ENCODE peak calls at places on chromosomes 2 and 18, in seven cellular contexts. X is CD4-positive, alpha-beta T cell; C is substantia nigra; A is NCI-H748 treated with DMSO at 0.1 percent for 48 hours; D is NCI-H2081 treated with DMSO at 0.1 percent for 48 hours; P is stimulated activated CD4-positive, alpha-beta T cell treated with anti-CD3 and anti-CD28 coated beads, Interleukin-2, amount 100 ng/mL, for 48 hours; V is GM04504. F is an unnamed sample.

GRCh38 chr2:232928564-232929302 is 58.7 kb downstream of the SNORC start:
- DNase-seq in V (no peak), P (no peak), A (peak; percentile 11), X (no peak), D (no peak), C (no peak), F (no peak)

GRCh38 chr2:228378696-228379425 is 197.4 kb upstream of the SPHKAP start:
- DNase-seq in C (no peak), V (no peak), P (no peak), D (no peak), A (no peak), X (no peak), F (no peak)

GRCh38 chr2:72028351-72028995 is 119.2 kb downstream of the CYP26B1 start:
- DNase-seq in D (no peak), P (no peak), A (no peak), V (no peak), X (no peak), C (no peak), F (no peak)

GRCh38 chr18:54777118-54777791 is 51.0 kb upstream of the RAB27B start:
- DNase-seq in X (no peak), P (no peak), A (no peak), D (no peak), C (no peak), V (no peak), F (no peak)

GRCh38 chr2:229137623-229138022 is 133.5 kb downstream of the PID1 start:
- DNase-seq in C (no peak), X (no peak), A (peak; percentile 55), D (peak; percentile 33), V (no peak), P (no peak), F (no peak)

GRCh38 chr18:10020176-10020575 is 106.4 kb downstream of the VAPA start:
- DNase-seq in V (no peak), P (no peak), X (no peak), C (no peak), A (peak; percentile 98), D (peak; percentile 82), F (no peak)

GRCh38 chr2:148253716-148254115 is 232.8 kb downstream of the MBD5 start:
- DNase-seq in D (no peak), C (no peak), X (no peak), P (no peak), V (no peak), A (no peak), F (no peak)

GRCh38 chr2:164388511-164388910 is 232.8 kb downstream of the GRB14 start:
- DNase-seq in C (no peak), A (no peak), P (no peak), V (peak; percentile 38), X (no peak), D (no peak), F (no peak)

GRCh38 chr2:134399096-134399495 is 145.2 kb downstream of the MGAT5 start:
- DNase-seq in P (no peak), A (no peak), V (no peak), C (no peak), D (no peak), X (no peak), F (no peak)

GRCh38 chr2:157327621-157328102 is 2.0 kb upstream of the ERMN start:
- DNase-seq in C (peak; percentile 91), X (peak; percentile 82), V (peak; percentile 70), A (peak; percentile 56), P (peak; percentile 93), D (peak; percentile 19), F (peak; percentile 8)

GRCh38 chr2:156343940-156344301 is 11.4 kb upstream of the NR4A2 start:
- DNase-seq in D (no peak), V (no peak), X (no peak), P (no peak), A (no peak), C (no peak), F (no peak)

GRCh38 chr18:7598167-7599062 is 31.3 kb downstream of the PTPRM start:
- DNase-seq in A (no peak), X (no peak), D (no peak), V (no peak), C (no peak), P (no peak), F (no peak)

GRCh38 chr2:46887028-46887885 is 28.3 kb downstream of the MCFD2 start:
- DNase-seq in X (no peak), D (no peak), C (no peak), P (no peak), A (no peak), V (no peak), F (no peak)

GRCh38 chr18:65941482-65941881 is 190.7 kb downstream of the CDH7 start:
- DNase-seq in V (no peak), X (no peak), A (no peak), C (no peak), P (no peak), D (no peak), F (no peak)

GRCh38 chr2:222179592-222179991 is 119.2 kb downstream of the PAX3 start:
- DNase-seq in D (no peak), A (peak; percentile 83), P (no peak), C (no peak), V (no peak), X (no peak), F (no peak)

GRCh38 chr18:3903341-3903740 is 453.4 kb downstream of the TGIF1 start:
- DNase-seq in D (no peak), P (no peak), X (no peak), A (no peak), C (no peak), V (peak; percentile 36), F (no peak)

GRCh38 chr2:132374551-132374950 is 42.1 kb upstream of the GPR39 start:
- DNase-seq in V (peak; percentile 22), C (no peak), D (no peak), X (no peak), A (no peak), P (no peak), F (no peak)

GRCh38 chr2:10499911-10500521 is 51.9 kb upstream of the ODC1 start:
- DNase-seq in A (no peak), C (no peak), D (no peak), P (no peak), X (no peak), V (no peak), F (no peak)

GRCh38 chr2:162732946-162733698 is 105.4 kb downstream of the KCNH7 start:
- DNase-seq in A (peak; percentile 94), V (no peak), X (no peak), P (no peak), C (no peak), D (peak; percentile 88), F (no peak)

GRCh38 chr18:52348209-52348608 is 8.2 kb downstream of the DCC start:
- DNase-seq in X (no peak), V (no peak), C (no peak), A (no peak), P (no peak), D (no peak), F (no peak)

GRCh38 chr2:33707312-33707711 is 108.2 kb upstream of the FAM98A start:
- DNase-seq in P (no peak), V (no peak), C (no peak), D (no peak), X (no peak), A (no peak), F (no peak)